ENCODE peak calls at places on chromosomes 12 and 14, in ten cellular contexts. L is thoracic aorta; M is psoas muscle; Z is PC-9; S is CD8-positive, alpha-beta T cell; N is spleen; R is HL-60; E is upper lobe of right lung; X is right lobe of liver; W is A549. U is an unnamed sample.

GRCh38 chr12:41745593-41745992 is 399.1 kb downstream of the GXYLT1 start:
- DNase-seq in L (no peak), E (no peak), Z (no peak), R (no peak), S (no peak), W (no peak), X (no peak), N (no peak), M (no peak), U (no peak)

GRCh38 chr12:92162079-92162478 is 16.4 kb upstream of the BTG1 start:
- DNase-seq in S (no peak), Z (no peak), X (no peak), M (no peak), L (no peak), W (no peak), E (no peak), R (no peak), N (no peak), U (no peak)

GRCh38 chr12:272942-273906 is 10.6 kb upstream of the SLC6A13 start:
- DNase-seq in E (no peak), N (no peak), Z (no peak), X (no peak), M (no peak), W (no peak), L (no peak), R (peak), S (no peak), U (no peak)

GRCh38 chr12:45878630-45879255 is 111.6 kb downstream of the SCAF11 start:
- DNase-seq in Z (no peak), E (no peak), L (no peak), W (no peak), M (no peak), N (no peak), S (no peak), X (no peak), R (no peak), U (no peak)

GRCh38 chr12:130137141-130138018 is 24.9 kb upstream of the FZD10 start:
- DNase-seq in E (no peak), Z (no peak), W (no peak), M (peak), R (no peak), N (no peak), S (no peak), X (no peak), L (no peak), U (no peak)

GRCh38 chr12:124543591-124544310 is 23.7 kb downstream of the NCOR2 start:
- DNase-seq in M (no peak), E (no peak), X (no peak), L (no peak), R (no peak), Z (no peak), N (peak), S (no peak), W (no peak), U (peak)

GRCh38 chr12:49673446-49674317 is 33.5 kb downstream of the FMNL3 start:
- DNase-seq in W (no peak), M (peak), N (peak), X (peak), S (no peak), L (peak), E (peak), Z (peak), R (no peak), U (no peak)

GRCh38 chr14:56412453-56413434 is 166.9 kb upstream of the TMEM260 start:
- DNase-seq in L (no peak), E (no peak), R (no peak), N (no peak), S (no peak), W (no peak), M (no peak), X (no peak), Z (no peak), U (peak)

GRCh38 chr12:131620520-131620919 is 90.4 kb upstream of the SFSWAP start:
- DNase-seq in L (no peak), M (no peak), R (no peak), S (no peak), E (no peak), Z (no peak), W (no peak), N (peak), X (no peak), U (peak)

GRCh38 chr12:97886548-97887176 is 424.1 kb downstream of the RMST start:
- DNase-seq in W (no peak), R (no peak), M (no peak), Z (no peak), X (no peak), N (no peak), S (no peak), L (no peak), E (no peak), U (no peak)

GRCh38 chr12:4133636-4134433 is 139.7 kb upstream of the CCND2 start:
- DNase-seq in Z (no peak), X (no peak), E (no peak), W (no peak), S (no peak), L (no peak), M (no peak), R (no peak), N (no peak), U (no peak)

GRCh38 chr12:43267782-43268181 is 284.2 kb downstream of the ADAMTS20 start:
- DNase-seq in E (no peak), N (no peak), S (no peak), Z (no peak), W (no peak), M (no peak), R (no peak), X (no peak), L (no peak), U (no peak)

GRCh38 chr12:128861226-128862016 is 8.1 kb downstream of the GLT1D1 start:
- DNase-seq in S (no peak), X (peak), R (no peak), M (no peak), W (no peak), E (peak), L (no peak), Z (no peak), N (no peak), U (no peak)

GRCh38 chr12:54175130-54175963 is 13.4 kb downstream of the SMUG1 start:
- DNase-seq in N (no peak), S (no peak), X (no peak), R (no peak), Z (no peak), M (no peak), E (no peak), L (no peak), W (no peak), U (no peak)

GRCh38 chr12:131038159-131038558 is 84.5 kb downstream of the ADGRD1 start:
- DNase-seq in S (no peak), W (no peak), E (no peak), N (no peak), R (no peak), Z (no peak), X (no peak), L (no peak), M (no peak), U (no peak)

GRCh38 chr12:6390084-6390799 is 6.3 kb downstream of the LTBR start:
- DNase-seq in E (no peak), Z (no peak), S (no peak), X (no peak), M (no peak), L (no peak), N (no peak), R (no peak), W (no peak), U (no peak)

GRCh38 chr12:113239811-113240331 is 18.6 kb downstream of the TPCN1 start:
- DNase-seq in X (no peak), R (no peak), S (no peak), L (no peak), W (no peak), E (no peak), N (peak), Z (no peak), M (no peak), U (no peak)

GRCh38 chr12:120586216-120586615 is 5.0 kb upstream of the POP5 start:
- DNase-seq in E (no peak), L (no peak), X (no peak), M (no peak), N (no peak), W (no peak), S (no peak), Z (no peak), R (no peak), U (no peak)

GRCh38 chr12:47762850-47763440 is 4.3 kb upstream of the RAPGEF3 start:
- DNase-seq in W (no peak), M (peak), Z (no peak), N (no peak), S (no peak), E (no peak), L (no peak), R (no peak), X (no peak), U (no peak)

GRCh38 chr12:108724890-108725151 is 6.5 kb downstream of the CORO1C start:
- DNase-seq in W (no peak), Z (no peak), N (no peak), M (no peak), R (no peak), L (no peak), E (no peak), S (no peak), X (no peak), U (no peak)

GRCh38 chr14:67276131-67276530 is 34.9 kb downstream of the PALS1 start:
- DNase-seq in W (no peak), M (no peak), E (no peak), R (no peak), S (no peak), Z (no peak), L (no peak), N (no peak), X (no peak), U (no peak)

DNA sequence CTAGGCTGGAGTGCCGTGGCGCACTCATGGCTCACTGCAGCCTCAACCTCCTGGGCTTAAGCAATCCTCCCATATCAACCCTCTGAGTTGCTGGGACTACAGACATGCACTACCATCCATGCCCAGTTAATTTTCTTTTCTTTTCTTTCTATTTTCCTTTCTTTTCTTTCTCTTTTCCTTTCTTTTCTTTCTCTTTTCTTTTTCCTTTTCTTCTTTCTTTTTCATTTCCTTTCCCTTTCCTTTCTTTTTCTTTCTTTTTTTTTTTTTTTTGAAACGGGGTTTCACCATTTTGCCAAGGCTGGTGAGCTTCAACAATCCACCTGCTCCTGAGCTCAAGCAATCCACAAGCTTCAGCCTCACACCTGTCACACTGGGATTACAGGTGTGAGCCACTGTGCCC is 60.1 kb upstream of the ACSS3 start:
- DNase-seq in N (no peak), M (no peak), S (no peak), Z (no peak), E (no peak), W (no peak), L (no peak), R (no peak), X (no peak), U (no peak)
- H3K27ac ChIP-seq in N (no peak), M (no peak), S (no peak), Z (no peak), E (no peak), W (no peak), L (no peak), R (no peak), X (no peak), U (no peak)

DNA sequence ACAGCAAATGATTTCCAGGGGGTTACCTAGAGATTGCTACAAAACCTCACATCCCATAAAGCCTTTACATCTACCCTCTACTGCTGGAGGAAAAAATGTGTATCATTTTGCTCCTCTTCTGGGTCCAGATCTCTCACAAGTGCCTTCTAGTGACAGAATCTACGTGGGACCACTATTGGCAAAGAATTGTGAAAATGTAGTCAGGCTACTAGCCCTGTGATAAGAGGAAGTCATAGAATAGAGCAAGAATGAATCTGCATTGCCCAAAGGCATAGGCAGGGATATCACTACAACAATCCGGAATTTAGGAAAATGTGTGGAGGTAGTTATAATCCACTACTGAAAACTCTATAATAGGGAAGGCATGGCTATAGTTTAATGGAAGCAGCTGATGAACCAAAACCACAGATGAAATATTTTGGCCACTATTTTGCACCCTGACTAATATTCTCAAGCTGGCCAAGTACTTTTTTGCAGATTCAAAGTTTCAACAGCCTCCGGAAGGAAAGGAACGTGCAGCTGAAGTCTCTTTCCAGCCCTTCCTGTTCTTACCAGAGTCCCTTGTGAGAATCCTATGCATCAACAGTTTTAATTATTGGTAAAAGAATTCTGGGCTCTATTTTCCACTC is 176.8 kb downstream of the PHLDA1 start:
- DNase-seq in M (no peak), W (no peak), L (no peak), X (no peak), E (no peak), N (no peak), R (no peak), Z (no peak), S (no peak), U (no peak)
- H3K27ac ChIP-seq in M (no peak), W (no peak), L (no peak), X (no peak), E (no peak), N (no peak), R (no peak), Z (no peak), S (no peak), U (no peak)

DNA sequence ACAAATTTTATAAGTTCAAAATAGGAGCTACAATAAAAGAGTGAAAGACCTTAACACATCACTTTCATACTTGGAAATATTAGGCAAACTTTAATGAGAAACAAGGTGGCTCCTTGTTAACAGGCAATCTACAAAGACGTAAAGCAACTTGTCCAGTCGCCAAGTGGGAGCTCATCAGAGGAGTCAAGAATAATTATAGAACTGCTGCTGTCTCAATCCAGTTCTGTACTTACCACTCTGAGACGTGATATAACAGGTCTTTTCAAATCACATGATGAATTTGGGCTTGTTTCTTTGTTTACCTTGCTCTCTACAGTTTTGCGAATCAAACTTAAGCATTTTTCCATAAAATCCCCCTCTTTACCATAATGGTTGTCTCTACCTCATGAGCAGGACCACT is 3.6 kb downstream of the YBX3 start:
- DNase-seq in Z (no peak), W (no peak), X (no peak), N (no peak), S (no peak), M (peak), L (no peak), R (no peak), E (no peak), U (peak)
- H3K27ac ChIP-seq in Z (peak), W (no peak), X (no peak), N (peak), S (no peak), M (peak), L (peak), R (no peak), E (peak), U (peak)

DNA sequence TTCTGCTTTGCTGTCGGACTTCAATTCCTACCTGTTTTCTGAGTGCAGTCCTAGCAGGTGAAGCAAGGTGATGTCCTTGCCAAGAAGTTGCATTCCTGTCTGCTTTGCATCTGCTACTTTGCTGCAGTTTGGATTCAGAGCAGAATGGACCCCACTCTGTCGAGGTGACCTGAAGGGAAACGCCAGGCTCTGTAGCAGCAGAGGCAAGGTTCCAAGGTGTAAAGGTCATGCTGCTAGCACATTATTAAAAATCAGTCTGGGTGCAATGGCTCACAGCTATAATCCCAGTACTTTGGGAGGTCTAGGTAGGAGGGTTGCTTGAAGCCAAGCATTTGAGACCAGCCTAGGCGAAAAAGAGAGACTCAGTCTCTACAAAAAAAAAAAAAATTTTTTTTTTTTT is 17.3 kb upstream of the ALDH2 start:
- DNase-seq in S (no peak), X (no peak), E (no peak), W (no peak), L (no peak), R (no peak), Z (no peak), M (no peak), N (no peak), U (no peak)
- H3K27ac ChIP-seq in S (no peak), X (no peak), E (no peak), W (no peak), L (no peak), R (no peak), Z (no peak), M (no peak), N (no peak), U (no peak)

GRCh38 chr14:104867371-104868059 is 2.4 kb downstream of the CEP170B start:
- DNase-seq in X (no peak), N (peak), E (no peak), M (peak), Z (no peak), S (no peak), L (no peak), R (no peak), W (no peak), U (no peak)

GRCh38 chr14:104865069-104865630 is at the start of gene CEP170B:
- DNase-seq in W (peak), S (peak), X (peak), Z (peak), L (no peak), R (no peak), E (peak), M (no peak), N (peak), U (peak)

GRCh38 chr14:104866451-104867370 is 1.6 kb downstream of the CEP170B start:
- DNase-seq in S (no peak), X (peak), Z (no peak), E (peak), R (no peak), L (no peak), M (peak), W (no peak), N (peak), U (no peak)

GRCh38 chr14:104864267-104865068 is 600 bp upstream of the CEP170B start:
- DNase-seq in R (no peak), N (peak), M (no peak), Z (peak), S (no peak), X (peak), E (peak), L (no peak), W (peak), U (peak)

GRCh38 chr14:104865631-104866441 is 768 bp downstream of the CEP170B start:
- DNase-seq in X (peak), W (peak), E (peak), Z (peak), M (peak), R (no peak), S (peak), L (no peak), N (peak), U (peak)
- H3K27ac ChIP-seq in X (peak), W (peak), E (peak), Z (peak), M (peak), R (no peak), S (no peak), L (peak), N (peak), U (peak)

GRCh38 chr12:12701457-12701856 is 5.5 kb upstream of the GPR19 start:
- DNase-seq in Z (no peak), M (no peak), N (no peak), R (no peak), X (no peak), L (no peak), S (no peak), W (no peak), E (no peak), U (no peak)
- H3K27ac ChIP-seq in Z (no peak), M (no peak), N (no peak), R (no peak), X (no peak), L (no peak), S (no peak), W (no peak), E (no peak), U (no peak)

GRCh38 chr12:32897688-32898573 is 1.4 kb upstream of the PKP2 start:
- DNase-seq in S (no peak), M (no peak), E (no peak), N (no peak), Z (no peak), R (no peak), X (no peak), L (no peak), W (no peak), U (no peak)

GRCh38 chr12:32894566-32894965 is 2.0 kb downstream of the PKP2 start:
- DNase-seq in L (no peak), M (no peak), R (no peak), S (no peak), X (no peak), W (no peak), N (no peak), E (no peak), Z (no peak), U (no peak)

GRCh38 chr12:32897276-32897615 is 669 bp upstream of the PKP2 start:
- DNase-seq in S (no peak), R (no peak), Z (no peak), M (no peak), N (no peak), E (no peak), L (no peak), W (no peak), X (no peak), U (no peak)

GRCh38 chr12:32896438-32897275 is at the start of gene PKP2:
- DNase-seq in Z (peak), X (peak), L (no peak), W (peak), N (peak), S (peak), E (peak), M (peak), R (no peak), U (peak)

GRCh38 chr12:32895688-32896437 is 714 bp downstream of the PKP2 start:
- DNase-seq in Z (no peak), E (no peak), N (no peak), L (no peak), R (no peak), W (peak), M (no peak), X (peak), S (no peak), U (no peak)
- H3K27ac ChIP-seq in Z (peak), E (no peak), N (peak), L (no peak), R (no peak), W (peak), M (peak), X (peak), S (no peak), U (no peak)

U was measured in A673.